ENCODE peak calls at places on chromosome 19, in six cellular contexts. One of them, this sample, is unnamed.

GRCh38 chr19:6161271-6161850 is 25.9 kb downstream of the ACSBG2 start:
- DNase-seq in left ventricle myocardium inferior: no peak
- DNase-seq in NB4: peak; percentile 66
- DNase-seq in foreskin fibroblast: no peak
- DNase-seq in thyroid gland: no peak
- DNase-seq in heart left ventricle: peak; percentile 39
- DNase-seq in this sample: peak; percentile 16

GRCh38 chr19:42634409-42635232 is 39.9 kb upstream of the CEACAM8 start:
- DNase-seq in thyroid gland: peak; percentile 30
- DNase-seq in NB4: peak; percentile 37
- DNase-seq in heart left ventricle: no peak
- DNase-seq in left ventricle myocardium inferior: no peak
- DNase-seq in foreskin fibroblast: no peak
- DNase-seq in this sample: peak; percentile 42

GRCh38 chr19:55653651-55654322 is 1.0 kb upstream of the U2AF2 start:
- DNase-seq in heart left ventricle: peak; percentile 97
- DNase-seq in NB4: peak; percentile 95
- DNase-seq in foreskin fibroblast: peak; percentile 98
- DNase-seq in left ventricle myocardium inferior: peak; percentile 97
- DNase-seq in thyroid gland: peak; percentile 99
- DNase-seq in this sample: peak; percentile 97

GRCh38 chr19:33241530-33242101 is 16.0 kb upstream of the SLC7A10 start:
- DNase-seq in thyroid gland: peak; percentile 24
- DNase-seq in NB4: peak; percentile 62
- DNase-seq in heart left ventricle: no peak
- DNase-seq in left ventricle myocardium inferior: no peak
- DNase-seq in foreskin fibroblast: no peak
- DNase-seq in this sample: no peak

GRCh38 chr19:41958367-41959055 is 610 bp downstream of the RABAC1 start:
- DNase-seq in heart left ventricle: peak; percentile 84
- DNase-seq in left ventricle myocardium inferior: peak; percentile 85
- DNase-seq in foreskin fibroblast: peak; percentile 58
- DNase-seq in NB4: peak; percentile 32
- DNase-seq in thyroid gland: peak; percentile 91
- DNase-seq in this sample: peak; percentile 89

GRCh38 chr19:36915992-36916830 is at the start of the genes ZNF568 and ZNF829:
- DNase-seq in left ventricle myocardium inferior: peak; percentile 91
- DNase-seq in foreskin fibroblast: peak; percentile 88
- DNase-seq in NB4: peak; percentile 84
- DNase-seq in thyroid gland: peak; percentile 91
- DNase-seq in heart left ventricle: peak; percentile 92
- DNase-seq in this sample: peak; percentile 95

GRCh38 chr19:19259741-19260140 is 13.4 kb downstream of the TM6SF2 start:
- DNase-seq in NB4: peak; percentile 78
- DNase-seq in foreskin fibroblast: no peak
- DNase-seq in thyroid gland: no peak
- DNase-seq in heart left ventricle: no peak
- DNase-seq in left ventricle myocardium inferior: no peak
- DNase-seq in this sample: peak; percentile 74

GRCh38 chr19:46714523-46715106 is 2.3 kb downstream of the PRKD2 start:
- DNase-seq in NB4: no peak
- DNase-seq in heart left ventricle: no peak
- DNase-seq in thyroid gland: no peak
- DNase-seq in foreskin fibroblast: no peak
- DNase-seq in left ventricle myocardium inferior: no peak
- DNase-seq in this sample: no peak

GRCh38 chr19:54262066-54262465 is 5.0 kb upstream of the LILRB5 start:
- DNase-seq in foreskin fibroblast: no peak
- DNase-seq in left ventricle myocardium inferior: no peak
- DNase-seq in thyroid gland: no peak
- DNase-seq in NB4: no peak
- DNase-seq in heart left ventricle: no peak
- DNase-seq in this sample: no peak

GRCh38 chr19:28543244-28543776 is 669.6 kb downstream of the UQCRFS1 start:
- DNase-seq in heart left ventricle: no peak
- DNase-seq in thyroid gland: no peak
- DNase-seq in foreskin fibroblast: no peak
- DNase-seq in left ventricle myocardium inferior: no peak
- DNase-seq in NB4: no peak
- DNase-seq in this sample: no peak

GRCh38 chr19:17055636-17056035 is 19.6 kb downstream of the HAUS8 start:
- DNase-seq in NB4: no peak
- DNase-seq in thyroid gland: no peak
- DNase-seq in foreskin fibroblast: no peak
- DNase-seq in heart left ventricle: no peak
- DNase-seq in left ventricle myocardium inferior: no peak
- DNase-seq in this sample: no peak

GRCh38 chr19:47430041-47430802 is 10.9 kb upstream of the MEIS3 start:
- DNase-seq in thyroid gland: peak; percentile 53
- DNase-seq in heart left ventricle: no peak
- DNase-seq in foreskin fibroblast: peak; percentile 64
- DNase-seq in NB4: peak; percentile 78
- DNase-seq in left ventricle myocardium inferior: no peak
- DNase-seq in this sample: no peak

GRCh38 chr19:6048808-6049405 is 61.4 kb downstream of the RFX2 start:
- DNase-seq in thyroid gland: peak; percentile 83
- DNase-seq in NB4: peak; percentile 74
- DNase-seq in left ventricle myocardium inferior: peak; percentile 69
- DNase-seq in foreskin fibroblast: peak; percentile 57
- DNase-seq in heart left ventricle: peak; percentile 72
- DNase-seq in this sample: peak; percentile 83

GRCh38 chr19:33186835-33187540 is 7.1 kb upstream of the LRP3 start:
- DNase-seq in NB4: peak; percentile 66
- DNase-seq in thyroid gland: peak; percentile 93
- DNase-seq in foreskin fibroblast: no peak
- DNase-seq in heart left ventricle: no peak
- DNase-seq in left ventricle myocardium inferior: no peak
- DNase-seq in this sample: no peak

GRCh38 chr19:18204394-18205179 is 745 bp upstream of the RAB3A start:
- DNase-seq in thyroid gland: no peak
- DNase-seq in left ventricle myocardium inferior: no peak
- DNase-seq in foreskin fibroblast: no peak
- DNase-seq in heart left ventricle: no peak
- DNase-seq in NB4: no peak
- DNase-seq in this sample: peak; percentile 41

GRCh38 chr19:47598407-47599349 is 10.3 kb upstream of the BICRA start:
- DNase-seq in left ventricle myocardium inferior: no peak
- DNase-seq in heart left ventricle: peak; percentile 37
- DNase-seq in NB4: no peak
- DNase-seq in thyroid gland: peak; percentile 49
- DNase-seq in foreskin fibroblast: peak; percentile 95
- DNase-seq in this sample: no peak

GRCh38 chr19:46922465-46922864 is 61.7 kb downstream of the ARHGAP35 start:
- DNase-seq in left ventricle myocardium inferior: no peak
- DNase-seq in foreskin fibroblast: no peak
- DNase-seq in thyroid gland: no peak
- DNase-seq in heart left ventricle: no peak
- DNase-seq in NB4: no peak
- DNase-seq in this sample: no peak

DNA sequence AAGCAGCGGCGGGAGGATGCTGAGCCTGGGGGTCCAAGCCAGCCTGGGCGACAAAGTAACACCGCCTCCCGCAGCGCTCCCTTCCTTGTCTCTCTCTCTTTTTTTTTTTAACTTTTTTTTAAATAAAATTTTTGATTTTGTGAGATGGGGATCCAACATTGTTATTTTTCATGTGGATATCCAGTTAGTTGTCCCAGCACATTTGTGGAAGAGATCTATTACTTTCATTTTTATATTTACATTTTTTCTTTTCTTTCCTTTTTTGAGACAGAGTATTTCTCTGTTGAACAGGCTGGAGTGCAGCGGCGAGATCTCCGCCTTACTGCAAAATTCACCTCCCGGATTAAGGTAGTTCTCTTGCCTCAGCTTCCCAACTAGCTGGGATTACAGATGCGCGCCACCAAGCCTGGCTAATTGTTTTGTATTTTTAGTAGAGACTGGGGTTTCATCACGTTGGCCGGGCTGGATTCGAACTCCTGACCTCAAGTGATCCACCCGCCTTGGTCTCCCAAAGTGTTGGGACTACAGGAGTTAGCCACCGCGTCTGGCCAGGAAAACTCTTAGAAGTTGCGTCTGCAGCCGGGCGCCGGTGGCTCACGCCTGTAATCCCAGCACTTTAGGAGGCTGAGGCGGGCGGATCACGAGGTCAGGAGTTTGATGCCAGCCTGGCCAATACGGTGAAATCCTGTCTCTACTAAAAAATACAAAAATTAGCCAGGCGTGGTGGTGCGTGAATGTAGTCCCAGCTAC is 19.4 kb downstream of the ZNF816 start:
- DNase-seq in heart left ventricle: no peak
- DNase-seq in thyroid gland: no peak
- DNase-seq in NB4: no peak
- DNase-seq in foreskin fibroblast: no peak
- DNase-seq in left ventricle myocardium inferior: no peak
- DNase-seq in this sample: no peak
- H3K4me3 ChIP-seq in heart left ventricle: peak overlapping the region; percentile 73
- H3K4me3 ChIP-seq in thyroid gland: peak overlapping the region; percentile 68
- H3K4me3 ChIP-seq in NB4: peak overlapping the region; percentile 56
- H3K4me3 ChIP-seq in foreskin fibroblast: peak overlapping the region; percentile 95
- H3K4me3 ChIP-seq in left ventricle myocardium inferior: peak overlapping the region; percentile 90
- H3K4me3 ChIP-seq in this sample: peak overlapping the region; percentile 81

DNA sequence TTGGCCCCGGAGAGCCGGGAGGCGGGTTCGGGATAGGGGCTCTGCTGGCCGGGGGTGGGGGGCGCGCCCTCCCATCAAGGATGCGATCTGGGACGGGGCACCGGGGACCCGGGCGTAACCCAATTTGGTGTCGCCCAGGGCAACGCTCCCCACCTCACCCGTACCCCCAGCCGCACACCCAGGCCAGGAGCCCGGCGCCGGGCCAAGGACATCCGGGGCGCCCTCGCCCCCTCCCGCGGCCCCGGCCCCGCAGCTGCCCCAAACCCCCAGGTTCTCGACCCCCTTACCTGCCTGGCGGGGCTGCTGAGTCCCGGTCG is 525 bp downstream of the SHANK1 start:
- DNase-seq in thyroid gland: no peak
- DNase-seq in foreskin fibroblast: no peak
- DNase-seq in NB4: no peak
- DNase-seq in heart left ventricle: no peak
- DNase-seq in left ventricle myocardium inferior: no peak
- DNase-seq in this sample: no peak
- H3K4me3 ChIP-seq in thyroid gland: no peak overlapping the region
- H3K4me3 ChIP-seq in foreskin fibroblast: peak overlapping the region; percentile 50
- H3K4me3 ChIP-seq in NB4: peak overlapping the region; percentile 38
- H3K4me3 ChIP-seq in heart left ventricle: peak overlapping the region; percentile 11
- H3K4me3 ChIP-seq in left ventricle myocardium inferior: peak overlapping the region; percentile 58
- H3K4me3 ChIP-seq in this sample: no peak overlapping the region

GRCh38 chr19:13633109-13633508 is 126.8 kb upstream of the CACNA1A start:
- DNase-seq in thyroid gland: no peak
- DNase-seq in heart left ventricle: no peak
- DNase-seq in NB4: no peak
- DNase-seq in left ventricle myocardium inferior: no peak
- DNase-seq in foreskin fibroblast: peak; percentile 86
- DNase-seq in this sample: no peak

GRCh38 chr19:13637664-13638063 is 126.7 kb upstream of the MRI1 start:
- DNase-seq in heart left ventricle: no peak
- DNase-seq in foreskin fibroblast: peak; percentile 54
- DNase-seq in left ventricle myocardium inferior: no peak
- DNase-seq in NB4: no peak
- DNase-seq in thyroid gland: no peak
- DNase-seq in this sample: no peak

GRCh38 chr19:13639342-13639929 is 124.9 kb upstream of the MRI1 start:
- DNase-seq in heart left ventricle: no peak
- DNase-seq in left ventricle myocardium inferior: no peak
- DNase-seq in thyroid gland: no peak
- DNase-seq in NB4: no peak
- DNase-seq in foreskin fibroblast: no peak
- DNase-seq in this sample: no peak

GRCh38 chr19:13633522-13633922 is 127.2 kb upstream of the CACNA1A start:
- DNase-seq in left ventricle myocardium inferior: no peak
- DNase-seq in NB4: no peak
- DNase-seq in foreskin fibroblast: no peak
- DNase-seq in heart left ventricle: no peak
- DNase-seq in thyroid gland: no peak
- DNase-seq in this sample: no peak

GRCh38 chr19:13634658-13635057 is 128.4 kb upstream of the CACNA1A start:
- DNase-seq in foreskin fibroblast: no peak
- DNase-seq in heart left ventricle: no peak
- DNase-seq in left ventricle myocardium inferior: no peak
- DNase-seq in thyroid gland: no peak
- DNase-seq in NB4: no peak
- DNase-seq in this sample: no peak
- H3K4me3 ChIP-seq in foreskin fibroblast: no peak overlapping the region
- H3K4me3 ChIP-seq in heart left ventricle: no peak overlapping the region
- H3K4me3 ChIP-seq in left ventricle myocardium inferior: no peak overlapping the region
- H3K4me3 ChIP-seq in thyroid gland: no peak overlapping the region
- H3K4me3 ChIP-seq in NB4: no peak overlapping the region
- H3K4me3 ChIP-seq in this sample: no peak overlapping the region

DNA sequence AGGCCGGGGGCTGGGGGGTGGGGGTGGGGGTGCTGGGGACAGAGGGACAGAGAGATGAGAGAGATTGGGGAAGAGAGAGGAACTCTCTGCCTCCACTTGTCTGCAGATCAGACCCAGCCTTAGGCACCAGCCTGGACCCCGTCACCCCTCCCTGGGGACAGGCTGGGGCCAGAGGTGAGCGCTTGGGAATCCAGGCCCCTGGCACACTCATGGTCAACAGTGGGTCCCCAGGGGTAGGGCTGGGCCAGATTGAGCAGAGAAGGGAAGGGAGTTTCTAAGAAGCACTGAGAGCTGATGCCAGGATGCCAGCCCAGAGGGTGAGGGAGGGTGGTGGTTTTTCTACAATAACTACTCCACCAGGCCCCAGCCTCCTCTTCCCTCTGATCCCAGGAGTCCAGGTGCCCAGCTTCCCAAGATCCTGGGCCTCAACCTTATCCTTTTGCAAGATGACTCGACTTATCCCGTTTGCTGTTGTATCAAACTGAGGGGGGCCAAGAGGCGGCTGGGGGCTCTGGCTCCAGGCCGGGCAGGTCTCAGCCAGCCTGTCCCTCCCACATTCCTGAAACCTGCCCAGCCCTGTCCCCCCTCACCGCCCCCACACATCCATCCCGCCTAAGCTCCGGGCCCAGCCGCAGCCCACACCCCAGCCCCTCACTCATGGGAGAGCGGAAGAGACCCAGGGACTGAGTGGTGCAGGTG is 1.1 kb downstream of the BCAM start:
- DNase-seq in left ventricle myocardium inferior: no peak
- DNase-seq in heart left ventricle: no peak
- DNase-seq in NB4: no peak
- DNase-seq in thyroid gland: peak; percentile 43
- DNase-seq in foreskin fibroblast: no peak
- DNase-seq in this sample: no peak
- H3K4me3 ChIP-seq in left ventricle myocardium inferior: peak overlapping the region; percentile 86
- H3K4me3 ChIP-seq in heart left ventricle: peak overlapping the region; percentile 68
- H3K4me3 ChIP-seq in NB4: no peak overlapping the region
- H3K4me3 ChIP-seq in thyroid gland: no peak overlapping the region
- H3K4me3 ChIP-seq in foreskin fibroblast: no peak overlapping the region
- H3K4me3 ChIP-seq in this sample: no peak overlapping the region

DNA sequence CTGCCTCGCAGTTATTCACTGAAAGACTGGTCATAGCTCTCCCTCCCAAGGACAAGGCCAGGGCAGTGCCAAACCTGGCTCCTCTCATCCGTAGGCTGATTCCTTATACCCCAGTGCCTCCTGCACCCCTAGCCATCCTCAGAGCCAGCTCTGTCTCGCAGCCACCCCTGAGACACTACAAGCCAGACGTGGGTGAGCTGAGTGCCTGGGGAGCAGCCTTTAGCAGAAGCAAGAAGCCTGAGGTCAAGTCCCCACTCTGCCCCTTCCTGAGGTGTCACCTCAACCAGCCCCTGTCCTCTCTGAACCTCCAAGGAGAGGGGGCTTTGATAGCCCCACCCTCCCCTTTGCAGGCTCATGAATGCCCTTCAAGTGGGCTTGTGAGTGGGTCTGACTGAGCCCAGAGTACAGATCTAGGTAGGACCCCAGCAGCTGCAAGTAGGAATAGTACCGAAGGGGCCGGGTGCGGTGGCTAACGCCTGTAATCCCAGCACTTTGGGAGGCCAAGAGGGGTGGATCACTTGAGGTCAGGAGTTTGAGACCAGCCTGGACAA is 14.8 kb upstream of the AKAP8L start:
- DNase-seq in foreskin fibroblast: no peak
- DNase-seq in left ventricle myocardium inferior: no peak
- DNase-seq in heart left ventricle: no peak
- DNase-seq in thyroid gland: no peak
- DNase-seq in NB4: no peak
- DNase-seq in this sample: no peak
- H3K4me3 ChIP-seq in foreskin fibroblast: peak overlapping the region; percentile 82
- H3K4me3 ChIP-seq in left ventricle myocardium inferior: peak overlapping the region; percentile 95
- H3K4me3 ChIP-seq in heart left ventricle: no peak overlapping the region
- H3K4me3 ChIP-seq in thyroid gland: peak overlapping the region; percentile 53
- H3K4me3 ChIP-seq in NB4: peak overlapping the region; percentile 68
- H3K4me3 ChIP-seq in this sample: peak overlapping the region; percentile 62

This sample was measured in BE2C.